ENCODE peak calls at places on chromosome 18, in ten cellular contexts. H, F, B, I, Z, P, X, W, J and Y are unnamed samples.

GRCh38 chr18:69469444-69469919 is 68.8 kb downstream of the DOK6 start:
- DNase-seq in W (peak; percentile 25), Z (peak; percentile 43), X (peak; percentile 29), H (peak; percentile 34), P (no peak), F (peak; percentile 25), B (no peak), J (no peak), I (no peak), Y (peak; percentile 44)

GRCh38 chr18:10497350-10497749 is 28.5 kb upstream of the NAPG start:
- DNase-seq in I (no peak), Z (no peak), B (peak; percentile 76), W (no peak), P (no peak), F (no peak), J (no peak), H (no peak), X (no peak), Y (no peak)

GRCh38 chr18:12995952-12996477 is 4.9 kb downstream of the CEP192 start:
- DNase-seq in Z (no peak), W (no peak), X (no peak), F (no peak), P (no peak), B (no peak), I (no peak), H (no peak), J (no peak), Y (no peak)

GRCh38 chr18:58674863-58675472 is 3.7 kb downstream of the MALT1 start:
- DNase-seq in P (no peak), B (peak; percentile 35), F (no peak), J (no peak), X (no peak), H (no peak), I (no peak), Z (no peak), W (no peak), Y (no peak)

GRCh38 chr18:80228051-80228848 is 19.1 kb downstream of the PARD6G start:
- DNase-seq in B (no peak), Z (no peak), I (no peak), H (no peak), F (no peak), X (no peak), P (no peak), J (no peak), W (no peak), Y (no peak)

GRCh38 chr18:27717816-27718215 is 459.1 kb downstream of the CDH2 start:
- DNase-seq in X (no peak), F (no peak), W (no peak), B (no peak), P (no peak), H (no peak), I (no peak), Z (no peak), J (no peak), Y (no peak)

GRCh38 chr18:70985948-70986347 is 697.1 kb downstream of the SOCS6 start:
- DNase-seq in X (no peak), J (no peak), Z (no peak), I (no peak), F (no peak), P (no peak), W (no peak), B (no peak), H (no peak), Y (no peak)

GRCh38 chr18:34493566-34494358 is 216.3 kb upstream of the DTNA start:
- DNase-seq in H (peak; percentile 44), P (peak; percentile 7), F (no peak), Z (peak; percentile 52), I (peak; percentile 49), W (no peak), J (peak; percentile 60), B (peak; percentile 48), X (peak; percentile 30), Y (peak; percentile 13)

GRCh38 chr18:63440219-63440618 is 17.9 kb upstream of the VPS4B start:
- DNase-seq in H (no peak), F (no peak), B (peak; percentile 59), W (no peak), I (peak; percentile 70), Z (no peak), X (no peak), P (peak; percentile 35), J (no peak), Y (peak; percentile 4)

GRCh38 chr18:22860807-22861206 is 72.3 kb upstream of the RBBP8 start:
- DNase-seq in F (no peak), W (no peak), B (no peak), I (no peak), H (no peak), P (no peak), J (no peak), X (no peak), Z (no peak), Y (no peak)

GRCh38 chr18:10015941-10016819 is 102.4 kb downstream of the VAPA start:
- DNase-seq in I (no peak), B (peak; percentile 82), J (no peak), H (peak; percentile 54), X (no peak), P (peak; percentile 44), Z (no peak), W (no peak), F (no peak), Y (no peak)

GRCh38 chr18:59765343-59765742 is 68.1 kb upstream of the CCBE1 start:
- DNase-seq in H (no peak), B (no peak), X (no peak), Z (no peak), I (no peak), W (no peak), F (no peak), J (no peak), P (no peak), Y (no peak)

GRCh38 chr18:59377938-59378337 is 18.9 kb upstream of the LMAN1 start:
- DNase-seq in P (no peak), W (no peak), H (no peak), X (no peak), I (no peak), Z (no peak), J (no peak), B (no peak), F (no peak), Y (no peak)

GRCh38 chr18:2901405-2901989 is 54.7 kb downstream of the EMILIN2 start:
- DNase-seq in H (no peak), I (peak; percentile 29), P (no peak), Z (no peak), X (no peak), W (no peak), J (no peak), F (no peak), B (peak; percentile 77), Y (no peak)

GRCh38 chr18:8001711-8002110 is 434.6 kb downstream of the PTPRM start:
- DNase-seq in W (no peak), Z (no peak), B (no peak), J (no peak), X (no peak), H (no peak), F (no peak), P (peak; percentile 25), I (no peak), Y (no peak)

GRCh38 chr18:3060667-3061580 is 48.0 kb upstream of the LPIN2 start:
- DNase-seq in J (no peak), B (no peak), Z (no peak), P (no peak), H (no peak), W (peak; percentile 71), F (peak; percentile 38), X (peak; percentile 55), I (no peak), Y (no peak)